ENCODE peak calls at places on chromosomes 13 and 19, in seven cellular contexts. One of them, this sample, is unnamed.

GRCh38 chr13:103142091-103142594 is 75.9 kb upstream of the SLC10A2 start:
- DNase-seq in aorta: no peak
- DNase-seq in anterior cingulate cortex: no peak
- DNase-seq in stimulated activated CD4-positive, alpha-beta T cell treated with anti-CD3 and anti-CD28 coated beads, Interleukin-2, amount 100 ng/mL, for 24 hours: no peak
- DNase-seq in renal cortical epithelial cell: no peak
- DNase-seq in iris pigment epithelial cell: no peak
- DNase-seq in body of pancreas: no peak
- DNase-seq in this sample: no peak

GRCh38 chr19:20787766-20788165 is 11.7 kb downstream of the ZNF66 start:
- DNase-seq in body of pancreas: no peak
- DNase-seq in iris pigment epithelial cell: peak
- DNase-seq in renal cortical epithelial cell: no peak
- DNase-seq in stimulated activated CD4-positive, alpha-beta T cell treated with anti-CD3 and anti-CD28 coated beads, Interleukin-2, amount 100 ng/mL, for 24 hours: no peak
- DNase-seq in anterior cingulate cortex: no peak
- DNase-seq in aorta: no peak
- DNase-seq in this sample: no peak

GRCh38 chr13:42600943-42601342 is 27.0 kb downstream of the TNFSF11 start:
- DNase-seq in renal cortical epithelial cell: no peak
- DNase-seq in body of pancreas: no peak
- DNase-seq in anterior cingulate cortex: no peak
- DNase-seq in iris pigment epithelial cell: peak
- DNase-seq in stimulated activated CD4-positive, alpha-beta T cell treated with anti-CD3 and anti-CD28 coated beads, Interleukin-2, amount 100 ng/mL, for 24 hours: no peak
- DNase-seq in aorta: no peak
- DNase-seq in this sample: no peak

GRCh38 chr19:47274891-47275865 is 493 bp downstream of the INAFM1 start:
- DNase-seq in renal cortical epithelial cell: no peak
- DNase-seq in stimulated activated CD4-positive, alpha-beta T cell treated with anti-CD3 and anti-CD28 coated beads, Interleukin-2, amount 100 ng/mL, for 24 hours: no peak
- DNase-seq in body of pancreas: no peak
- DNase-seq in aorta: peak
- DNase-seq in iris pigment epithelial cell: peak
- DNase-seq in anterior cingulate cortex: no peak
- DNase-seq in this sample: no peak

GRCh38 chr13:96284971-96285370 is 195.1 kb downstream of the HS6ST3 start:
- DNase-seq in stimulated activated CD4-positive, alpha-beta T cell treated with anti-CD3 and anti-CD28 coated beads, Interleukin-2, amount 100 ng/mL, for 24 hours: no peak
- DNase-seq in body of pancreas: no peak
- DNase-seq in anterior cingulate cortex: no peak
- DNase-seq in renal cortical epithelial cell: no peak
- DNase-seq in aorta: no peak
- DNase-seq in iris pigment epithelial cell: no peak
- DNase-seq in this sample: no peak

GRCh38 chr13:79918620-79919019 is 422.3 kb downstream of the SPRY2 start:
- DNase-seq in aorta: no peak
- DNase-seq in iris pigment epithelial cell: no peak
- DNase-seq in renal cortical epithelial cell: no peak
- DNase-seq in body of pancreas: no peak
- DNase-seq in anterior cingulate cortex: no peak
- DNase-seq in stimulated activated CD4-positive, alpha-beta T cell treated with anti-CD3 and anti-CD28 coated beads, Interleukin-2, amount 100 ng/mL, for 24 hours: no peak
- DNase-seq in this sample: no peak

GRCh38 chr13:113116871-113117271 is 5.7 kb upstream of the F10 start:
- DNase-seq in anterior cingulate cortex: no peak
- DNase-seq in aorta: no peak
- DNase-seq in iris pigment epithelial cell: no peak
- DNase-seq in stimulated activated CD4-positive, alpha-beta T cell treated with anti-CD3 and anti-CD28 coated beads, Interleukin-2, amount 100 ng/mL, for 24 hours: no peak
- DNase-seq in renal cortical epithelial cell: no peak
- DNase-seq in body of pancreas: no peak
- DNase-seq in this sample: no peak

GRCh38 chr19:13850910-13851753 is 25.8 kb upstream of the NANOS3 start:
- DNase-seq in stimulated activated CD4-positive, alpha-beta T cell treated with anti-CD3 and anti-CD28 coated beads, Interleukin-2, amount 100 ng/mL, for 24 hours: peak
- DNase-seq in iris pigment epithelial cell: peak
- DNase-seq in body of pancreas: peak
- DNase-seq in anterior cingulate cortex: peak
- DNase-seq in renal cortical epithelial cell: peak
- DNase-seq in aorta: peak
- DNase-seq in this sample: peak

GRCh38 chr19:800360-801029 is 3.2 kb downstream of the PTBP1 start:
- DNase-seq in iris pigment epithelial cell: peak
- DNase-seq in renal cortical epithelial cell: peak
- DNase-seq in anterior cingulate cortex: no peak
- DNase-seq in stimulated activated CD4-positive, alpha-beta T cell treated with anti-CD3 and anti-CD28 coated beads, Interleukin-2, amount 100 ng/mL, for 24 hours: peak
- DNase-seq in body of pancreas: peak
- DNase-seq in aorta: no peak
- DNase-seq in this sample: peak

GRCh38 chr13:44934724-44935123 is 54.5 kb downstream of the NUFIP1 start:
- DNase-seq in body of pancreas: no peak
- DNase-seq in aorta: no peak
- DNase-seq in anterior cingulate cortex: no peak
- DNase-seq in renal cortical epithelial cell: peak
- DNase-seq in stimulated activated CD4-positive, alpha-beta T cell treated with anti-CD3 and anti-CD28 coated beads, Interleukin-2, amount 100 ng/mL, for 24 hours: no peak
- DNase-seq in iris pigment epithelial cell: peak
- DNase-seq in this sample: peak

GRCh38 chr19:33446918-33447293 is 73.4 kb downstream of the CEBPG start:
- DNase-seq in iris pigment epithelial cell: no peak
- DNase-seq in anterior cingulate cortex: no peak
- DNase-seq in aorta: peak
- DNase-seq in renal cortical epithelial cell: no peak
- DNase-seq in stimulated activated CD4-positive, alpha-beta T cell treated with anti-CD3 and anti-CD28 coated beads, Interleukin-2, amount 100 ng/mL, for 24 hours: no peak
- DNase-seq in body of pancreas: no peak
- DNase-seq in this sample: no peak

GRCh38 chr19:13507053-13507611 is 853 bp upstream of the CACNA1A start:
- DNase-seq in iris pigment epithelial cell: no peak
- DNase-seq in body of pancreas: no peak
- DNase-seq in aorta: no peak
- DNase-seq in renal cortical epithelial cell: no peak
- DNase-seq in stimulated activated CD4-positive, alpha-beta T cell treated with anti-CD3 and anti-CD28 coated beads, Interleukin-2, amount 100 ng/mL, for 24 hours: no peak
- DNase-seq in anterior cingulate cortex: no peak
- DNase-seq in this sample: no peak

GRCh38 chr13:98796798-98797197 is 44.3 kb upstream of the SLC15A1 start:
- DNase-seq in body of pancreas: no peak
- DNase-seq in stimulated activated CD4-positive, alpha-beta T cell treated with anti-CD3 and anti-CD28 coated beads, Interleukin-2, amount 100 ng/mL, for 24 hours: no peak
- DNase-seq in aorta: no peak
- DNase-seq in iris pigment epithelial cell: no peak
- DNase-seq in renal cortical epithelial cell: no peak
- DNase-seq in anterior cingulate cortex: no peak
- DNase-seq in this sample: no peak

GRCh38 chr13:40057228-40057627 is 401.8 kb downstream of the COG6 start:
- DNase-seq in iris pigment epithelial cell: no peak
- DNase-seq in stimulated activated CD4-positive, alpha-beta T cell treated with anti-CD3 and anti-CD28 coated beads, Interleukin-2, amount 100 ng/mL, for 24 hours: no peak
- DNase-seq in anterior cingulate cortex: no peak
- DNase-seq in body of pancreas: no peak
- DNase-seq in aorta: no peak
- DNase-seq in renal cortical epithelial cell: no peak
- DNase-seq in this sample: no peak

GRCh38 chr19:17751103-17751911 is at the start of gene FCHO1:
- DNase-seq in renal cortical epithelial cell: no peak
- DNase-seq in anterior cingulate cortex: peak
- DNase-seq in iris pigment epithelial cell: no peak
- DNase-seq in body of pancreas: peak
- DNase-seq in stimulated activated CD4-positive, alpha-beta T cell treated with anti-CD3 and anti-CD28 coated beads, Interleukin-2, amount 100 ng/mL, for 24 hours: peak
- DNase-seq in aorta: peak
- DNase-seq in this sample: no peak

GRCh38 chr13:25252229-25252628 is 35.1 kb downstream of the MTMR6 start:
- DNase-seq in body of pancreas: no peak
- DNase-seq in iris pigment epithelial cell: no peak
- DNase-seq in anterior cingulate cortex: no peak
- DNase-seq in renal cortical epithelial cell: no peak
- DNase-seq in aorta: no peak
- DNase-seq in stimulated activated CD4-positive, alpha-beta T cell treated with anti-CD3 and anti-CD28 coated beads, Interleukin-2, amount 100 ng/mL, for 24 hours: no peak
- DNase-seq in this sample: no peak

GRCh38 chr19:38815059-38816001 is 2.6 kb upstream of the LGALS4 start:
- DNase-seq in anterior cingulate cortex: no peak
- DNase-seq in body of pancreas: no peak
- DNase-seq in iris pigment epithelial cell: no peak
- DNase-seq in stimulated activated CD4-positive, alpha-beta T cell treated with anti-CD3 and anti-CD28 coated beads, Interleukin-2, amount 100 ng/mL, for 24 hours: no peak
- DNase-seq in renal cortical epithelial cell: no peak
- DNase-seq in aorta: no peak
- DNase-seq in this sample: no peak